ENCODE peak calls at places on chromosome X, in four cellular contexts. P is PC-3; D is NCI-H1417; F is activated T-cell treated with anti-CD3 and anti-CD28 coated beads, Interleukin-2, amount 50 U/mL, for 1 hour. R is an unnamed sample.

GRCh38 chrX:70301716-70302115 is 11.8 kb downstream of the KIF4A start:
- DNase-seq in F (no peak), P (no peak), D (no peak), R (no peak)

GRCh38 chrX:153888344-153888743 is 2.4 kb upstream of the L1CAM start:
- DNase-seq in P (no peak), F (no peak), D (no peak), R (no peak)

GRCh38 chrX:7191681-7192110 is 43.7 kb upstream of the PUDP start:
- DNase-seq in F (no peak), P (peak; percentile 21), D (no peak), R (no peak)

GRCh38 chrX:68826113-68826980 is 2.5 kb upstream of the EFNB1 start:
- DNase-seq in D (no peak), F (peak; percentile 14), P (no peak), R (no peak)

GRCh38 chrX:24963823-24964222 is 51.9 kb downstream of the ARX start:
- DNase-seq in F (no peak), D (no peak), P (no peak), R (no peak)

GRCh38 chrX:37348237-37349130 is 680 bp upstream of the PRRG1 start:
- DNase-seq in D (peak; percentile 42), P (peak; percentile 10), F (no peak), R (peak; percentile 12)

GRCh38 chrX:150929058-150929457 is 30.6 kb upstream of the CD99L2 start:
- DNase-seq in P (no peak), D (no peak), F (no peak), R (no peak)

GRCh38 chrX:135974279-135974856 is 580 bp upstream of the MMGT1 start:
- DNase-seq in P (peak; percentile 25), D (peak; percentile 71), F (peak; percentile 70), R (peak; percentile 4)

GRCh38 chrX:44974462-44974861 is 101.5 kb downstream of the KDM6A start:
- DNase-seq in D (no peak), F (no peak), P (peak; percentile 76), R (peak; percentile 26)

GRCh38 chrX:103797691-103798090 is 21.1 kb downstream of the PLP1 start:
- DNase-seq in P (peak; percentile 55), D (no peak), F (no peak), R (no peak)

GRCh38 chrX:19791562-19791961 is 95.8 kb downstream of the SH3KBP1 start:
- DNase-seq in F (no peak), P (no peak), D (no peak), R (no peak)

GRCh38 chrX:51281758-51282318 is 50.8 kb upstream of the NUDT10 start:
- DNase-seq in P (no peak), D (no peak), F (no peak), R (no peak)